ENCODE peak calls at places on chromosome 6, in seven cellular contexts. C, W, V, Y, Z, K and Q are unnamed samples.

GRCh38 chr6:98833101-98834059 is 994 bp upstream of the POU3F2 start:
- DNase-seq in Z (peak), C (peak), W (peak), K (no peak), Y (peak), V (no peak), Q (peak)

GRCh38 chr6:38169826-38170526 is 350.4 kb downstream of the ZFAND3 start:
- DNase-seq in V (no peak), C (no peak), W (no peak), Y (no peak), K (no peak), Z (no peak), Q (peak)

GRCh38 chr6:169220068-169220964 is 33.3 kb downstream of the THBS2 start:
- DNase-seq in V (no peak), K (no peak), Z (no peak), Y (no peak), C (no peak), W (no peak), Q (no peak)

GRCh38 chr6:138145402-138145801 is 16.3 kb upstream of the ARFGEF3 start:
- DNase-seq in W (no peak), K (no peak), Y (no peak), Z (no peak), V (no peak), C (no peak), Q (no peak)

GRCh38 chr6:96735332-96735731 is 101.9 kb downstream of the GPR63 start:
- DNase-seq in Z (no peak), K (no peak), Y (no peak), C (no peak), V (no peak), W (no peak), Q (no peak)

GRCh38 chr6:11434565-11435326 is 102.8 kb upstream of the TMEM170B start:
- DNase-seq in W (peak), K (no peak), Z (no peak), C (peak), Y (no peak), V (no peak), Q (no peak)

GRCh38 chr6:106620931-106621672 is 8.2 kb downstream of the RTN4IP1 start:
- DNase-seq in K (no peak), V (no peak), Z (no peak), C (peak), Y (no peak), W (peak), Q (no peak)

GRCh38 chr6:41546475-41546865 is 289 bp downstream of the FOXP4 start:
- DNase-seq in W (peak), K (no peak), Y (no peak), V (no peak), Z (no peak), C (peak), Q (no peak)

GRCh38 chr6:44580901-44581300 is 193.4 kb downstream of the CDC5L start:
- DNase-seq in V (no peak), C (peak), K (no peak), W (peak), Y (no peak), Z (no peak), Q (no peak)

GRCh38 chr6:76803038-76803580 is 660.2 kb downstream of the HTR1B start:
- DNase-seq in C (no peak), W (no peak), Y (no peak), V (no peak), Z (no peak), K (no peak), Q (no peak)

GRCh38 chr6:168895102-168895812 is 358.4 kb downstream of the THBS2 start:
- DNase-seq in Y (peak), K (peak), C (peak), Z (peak), W (peak), V (peak), Q (peak)

GRCh38 chr6:151757506-151757955 is 50.0 kb upstream of the ESR1 start:
- DNase-seq in K (no peak), C (no peak), Z (no peak), W (no peak), V (no peak), Y (no peak), Q (no peak)

GRCh38 chr6:118735320-118735719 is 83.9 kb upstream of the CEP85L start:
- DNase-seq in Z (no peak), Y (no peak), V (no peak), W (no peak), C (peak), K (no peak), Q (no peak)

GRCh38 chr6:117483004-117483644 is 650 bp downstream of the DCBLD1 start:
- DNase-seq in V (no peak), C (no peak), W (peak), Z (peak), Y (peak), K (peak), Q (peak)

GRCh38 chr6:9405825-9406224 is 970.5 kb upstream of the SLC35B3 start:
- DNase-seq in Y (no peak), C (no peak), V (no peak), Z (no peak), W (no peak), K (no peak), Q (no peak)

GRCh38 chr6:24273471-24273870 is 84.4 kb downstream of the DCDC2 start:
- DNase-seq in V (no peak), K (no peak), Y (no peak), C (no peak), Z (no peak), W (peak), Q (no peak)

GRCh38 chr6:144590540-144590939 is 305.4 kb downstream of the UTRN start:
- DNase-seq in V (no peak), Y (no peak), Z (no peak), W (no peak), C (peak), K (no peak), Q (no peak)

GRCh38 chr6:153167026-153167891 is 36.2 kb upstream of the RGS17 start:
- DNase-seq in Z (no peak), K (no peak), C (peak), W (peak), Y (no peak), V (no peak), Q (no peak)

GRCh38 chr6:119978274-119978889 is 628.8 kb upstream of the MAN1A1 start:
- DNase-seq in Y (no peak), C (peak), V (no peak), Z (no peak), W (peak), K (no peak), Q (no peak)

GRCh38 chr6:111709201-111709600 is 103.5 kb upstream of the TRAF3IP2 start:
- DNase-seq in W (no peak), Z (no peak), C (no peak), Y (no peak), V (no peak), K (no peak), Q (no peak)

GRCh38 chr6:143570147-143570853 is 58.8 kb upstream of the FUCA2 start:
- DNase-seq in C (no peak), Y (no peak), K (no peak), V (no peak), Z (no peak), W (no peak), Q (no peak)

GRCh38 chr6:45727824-45728449 is 287.7 kb downstream of the CLIC5 start:
- DNase-seq in Z (no peak), W (no peak), K (no peak), V (no peak), C (no peak), Y (no peak), Q (no peak)

GRCh38 chr6:134031696-134032255 is 20.6 kb downstream of the SLC2A12 start:
- DNase-seq in K (no peak), Y (no peak), W (peak), C (peak), V (no peak), Z (no peak), Q (no peak)

GRCh38 chr6:140462495-140463311 is 1088.3 kb upstream of the CITED2 start:
- DNase-seq in C (peak), W (peak), Z (no peak), K (no peak), Y (no peak), V (no peak), Q (no peak)

GRCh38 chr6:2111162-2111677 is 134.2 kb downstream of the GMDS start:
- DNase-seq in Z (no peak), C (peak), V (no peak), K (no peak), W (peak), Y (no peak), Q (no peak)

GRCh38 chr6:11788043-11788442 is 9.4 kb upstream of the ADTRP start:
- DNase-seq in K (no peak), Z (no peak), V (no peak), Y (no peak), W (no peak), C (no peak), Q (no peak)

GRCh38 chr6:167819640-167820039 is 7.1 kb upstream of the AFDN start:
- DNase-seq in K (no peak), Z (peak), Y (no peak), V (no peak), W (no peak), C (no peak), Q (no peak)

GRCh38 chr6:82980086-82980485 is 85.6 kb downstream of the UBE3D start:
- DNase-seq in V (peak), Z (no peak), C (no peak), W (peak), K (no peak), Y (no peak), Q (no peak)

GRCh38 chr6:113461153-113461897 is 395.8 kb upstream of the MARCKS start:
- DNase-seq in Y (no peak), C (peak), Z (no peak), K (no peak), W (no peak), V (no peak), Q (no peak)

GRCh38 chr6:163777379-163777686 is 362.8 kb downstream of the QKI start:
- DNase-seq in W (no peak), Z (no peak), V (no peak), C (no peak), K (no peak), Y (no peak), Q (no peak)

GRCh38 chr6:3766219-3766618 is 14.7 kb upstream of the PXDC1 start:
- DNase-seq in Y (no peak), C (peak), K (no peak), Z (no peak), V (peak), W (peak), Q (no peak)

GRCh38 chr6:21281366-21281765 is 312.2 kb upstream of the SOX4 start:
- DNase-seq in W (no peak), C (no peak), Z (no peak), V (no peak), Y (no peak), K (no peak), Q (no peak)

GRCh38 chr6:170271771-170272314 is 19.0 kb downstream of the DLL1 start:
- DNase-seq in Z (peak), W (no peak), K (no peak), V (no peak), C (no peak), Y (peak), Q (no peak)

DNA sequence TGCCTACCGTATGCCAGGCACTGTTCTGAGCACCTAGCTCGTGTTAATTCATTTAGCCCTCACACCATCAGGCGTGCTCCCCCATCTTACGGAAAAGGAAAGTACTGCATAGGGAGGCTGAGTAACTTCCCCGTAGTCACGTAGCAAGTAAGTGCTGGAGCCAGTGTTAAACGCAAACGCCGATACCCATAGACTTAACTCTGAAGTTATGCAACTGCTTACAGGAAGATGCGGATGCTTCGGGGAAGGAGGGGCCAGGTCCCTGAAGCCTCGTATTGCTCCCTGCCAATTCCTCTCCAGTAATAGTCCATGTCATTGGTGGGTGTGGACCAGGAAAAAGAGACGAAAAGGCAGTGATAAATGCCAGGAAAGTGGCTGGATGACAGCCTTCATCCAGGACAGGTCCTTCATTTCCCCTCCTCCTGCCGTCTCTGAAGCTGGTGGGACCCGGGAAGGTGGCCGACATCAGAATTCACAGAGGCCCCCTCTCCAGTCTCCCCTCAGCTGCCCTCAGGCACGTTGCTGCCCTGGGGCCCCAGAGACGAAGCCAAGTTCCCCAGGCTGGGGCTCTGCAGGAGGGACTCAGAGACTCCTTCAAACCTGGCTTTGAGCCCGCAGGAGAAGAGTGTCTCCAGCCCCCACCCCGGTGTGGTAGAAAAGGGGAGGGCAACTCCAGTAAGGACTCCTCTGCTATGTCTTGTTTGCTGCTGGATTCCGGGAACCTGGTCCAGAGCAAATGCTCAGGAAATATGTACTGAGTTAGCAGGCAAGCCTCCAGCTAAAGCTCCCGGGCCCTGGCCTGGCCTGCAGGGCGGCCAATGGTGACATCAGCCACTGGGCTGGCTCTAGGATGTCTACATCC is 37.7 kb downstream of the RAB44 start:
- DNase-seq in Z (no peak), K (peak), Y (peak), W (peak), C (peak), V (peak), Q (peak)
- H3K4me3 ChIP-seq in Z (no peak), K (peak), Y (no peak), W (peak), C (peak), V (peak), Q (no peak)

GRCh38 chr6:71402101-71402500 is 113.5 kb downstream of the OGFRL1 start:
- DNase-seq in Y (no peak), K (no peak), W (no peak), C (no peak), Z (no peak), V (no peak), Q (no peak)

GRCh38 chr6:71404967-71405278 is 116.3 kb downstream of the OGFRL1 start:
- DNase-seq in Z (no peak), Y (no peak), C (no peak), W (no peak), K (no peak), V (no peak), Q (no peak)

GRCh38 chr6:71405416-71405815 is 116.8 kb downstream of the OGFRL1 start:
- DNase-seq in V (no peak), Z (no peak), W (no peak), C (no peak), K (no peak), Y (no peak), Q (no peak)

GRCh38 chr6:71404145-71404966 is 115.7 kb downstream of the OGFRL1 start:
- DNase-seq in W (peak), K (no peak), Y (no peak), C (peak), V (no peak), Z (no peak), Q (no peak)

GRCh38 chr6:71403422-71404134 is 115.0 kb downstream of the OGFRL1 start:
- DNase-seq in W (peak), Z (no peak), Y (no peak), V (no peak), C (no peak), K (no peak), Q (no peak)
- H3K4me3 ChIP-seq in W (peak), Z (no peak), Y (peak), V (no peak), C (peak), K (peak), Q (no peak)

GRCh38 chr6:35719830-35720733 is 16.8 kb upstream of the ARMC12 start:
- DNase-seq in Z (peak), K (peak), V (no peak), W (peak), C (no peak), Y (peak), Q (no peak)
- H3K4me3 ChIP-seq in Z (peak), K (peak), V (peak), W (peak), C (no peak), Y (no peak), Q (no peak)

DNA sequence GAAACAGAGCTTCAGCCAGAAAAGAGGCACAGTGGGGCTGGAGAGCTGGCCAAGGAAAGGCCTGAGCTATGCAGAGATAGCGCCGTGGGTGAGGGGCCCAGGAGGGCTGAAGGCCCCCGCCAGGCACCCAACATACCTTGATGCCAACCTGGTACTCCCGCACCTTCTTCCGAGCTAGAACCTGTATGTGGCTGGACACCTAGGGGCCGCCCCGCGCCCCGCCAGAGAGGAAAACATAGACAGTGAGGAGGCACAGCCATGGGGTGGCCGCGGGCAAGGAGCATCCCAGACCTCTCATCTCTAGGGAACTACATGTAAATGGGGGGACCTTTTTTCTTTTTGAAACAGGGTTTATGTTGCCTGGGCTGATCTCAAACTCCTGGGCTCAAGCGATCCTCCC is 12.0 kb downstream of the RPL10A start:
- DNase-seq in Y (no peak), V (no peak), Z (no peak), W (no peak), K (no peak), C (no peak), Q (no peak)
- H3K4me3 ChIP-seq in Y (no peak), V (no peak), Z (no peak), W (no peak), K (no peak), C (no peak), Q (no peak)

GRCh38 chr6:166204852-166205650 is 37.4 kb upstream of the TBXT start:
- DNase-seq in W (no peak), V (no peak), K (no peak), Z (no peak), Y (no peak), C (no peak), Q (no peak)

GRCh38 chr6:166203641-166204222 is 36.1 kb upstream of the TBXT start:
- DNase-seq in Y (no peak), K (no peak), W (no peak), V (no peak), Z (no peak), C (no peak), Q (no peak)

GRCh38 chr6:166203003-166203640 is 35.5 kb upstream of the TBXT start:
- DNase-seq in W (no peak), C (no peak), V (no peak), K (no peak), Z (no peak), Y (no peak), Q (no peak)

GRCh38 chr6:166206066-166206465 is 38.4 kb upstream of the TBXT start:
- DNase-seq in V (no peak), W (no peak), Y (no peak), Z (no peak), C (peak), K (no peak), Q (no peak)

DNA sequence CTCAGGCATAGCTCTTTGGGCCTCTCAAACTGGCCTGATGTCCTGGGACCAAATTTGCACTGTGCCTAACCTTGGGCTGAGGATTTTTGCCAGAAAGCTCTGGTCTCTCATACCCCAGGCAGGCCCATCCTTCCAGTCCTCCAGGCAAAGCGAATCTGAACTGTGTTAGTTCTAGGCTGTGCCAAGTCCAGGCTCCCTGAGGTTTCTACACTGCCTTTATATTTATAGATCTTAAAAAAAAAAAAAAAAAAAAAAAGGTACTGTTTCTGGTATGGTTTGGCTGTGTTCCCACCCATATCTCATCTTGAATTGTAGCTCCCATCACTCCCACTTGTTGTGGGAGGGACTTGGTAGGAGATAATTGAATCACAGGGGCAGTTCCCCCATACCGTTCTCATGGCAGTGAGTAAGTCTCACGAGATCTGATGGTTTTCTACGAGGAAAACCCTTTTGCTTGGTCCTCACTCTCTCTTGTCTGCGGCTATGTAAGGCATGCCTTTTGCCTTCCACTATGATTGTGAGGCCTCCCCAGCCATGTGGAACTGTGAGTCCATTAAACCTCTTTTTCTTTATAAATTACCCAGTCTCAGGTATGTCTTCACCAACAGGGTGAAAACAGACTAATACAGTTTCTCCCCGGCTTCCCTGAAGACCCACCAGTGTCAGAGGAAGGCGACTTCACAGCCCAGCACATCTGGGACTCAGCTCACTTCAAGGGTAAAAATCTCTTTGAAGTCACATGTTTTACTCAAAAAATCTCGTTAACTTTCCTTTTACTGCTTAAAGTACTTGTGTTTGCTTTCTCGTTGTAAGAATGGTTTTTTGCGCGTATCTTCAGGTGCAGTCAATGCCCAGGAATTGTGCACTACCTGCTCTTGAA is 39.1 kb upstream of the TBXT start:
- DNase-seq in Y (no peak), C (peak), W (no peak), Z (no peak), V (no peak), K (no peak), Q (no peak)
- H3K4me3 ChIP-seq in Y (no peak), C (no peak), W (no peak), Z (no peak), V (no peak), K (no peak), Q (no peak)

GRCh38 chr6:90284745-90285481 is 11.7 kb downstream of the BACH2 start:
- DNase-seq in C (peak), W (peak), Z (no peak), Y (no peak), K (no peak), V (no peak), Q (no peak)
- H3K4me3 ChIP-seq in C (no peak), W (peak), Z (peak), Y (no peak), K (peak), V (no peak), Q (no peak)

DNA sequence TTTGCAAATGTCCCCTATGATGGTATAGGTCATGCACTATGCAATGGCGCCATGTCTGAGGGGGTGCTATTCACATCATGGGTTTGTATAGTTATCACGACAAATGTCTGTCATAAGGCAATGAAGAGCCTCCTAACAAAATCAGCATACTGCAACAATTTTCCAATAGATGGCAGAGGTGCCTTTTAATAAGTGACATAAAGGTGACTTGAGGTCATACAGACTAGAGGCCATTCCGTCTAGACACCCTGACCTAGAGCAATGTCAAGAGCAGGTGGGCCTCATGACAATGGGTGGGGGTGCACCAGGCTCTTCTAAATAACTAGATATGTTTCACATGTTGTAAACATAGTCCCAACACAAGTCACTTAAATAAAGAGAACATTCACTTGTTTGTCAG is 107.7 kb downstream of the KIF6 start:
- DNase-seq in Z (no peak), V (no peak), C (no peak), K (no peak), Y (no peak), W (no peak), Q (no peak)
- H3K4me3 ChIP-seq in Z (no peak), V (no peak), C (no peak), K (no peak), Y (no peak), W (no peak), Q (no peak)